ENCODE peak calls at places on chromosomes 11 and 22, in four cellular contexts. D is tibial artery, V is left cardiac atrium, E is KG1. P is an unnamed sample.

GRCh38 chr11:129143335-129143734 is 48.8 kb downstream of the ARHGAP32 start:
- DNase-seq in D (peak), V (peak), E (no peak), P (peak)

GRCh38 chr11:66264893-66265292 is 3.5 kb upstream of the RAB1B start:
- DNase-seq in D (no peak), V (no peak), E (no peak), P (no peak)

GRCh38 chr11:5666396-5666780 is 18.5 kb downstream of the TRIM5 start:
- DNase-seq in D (no peak), V (no peak), E (no peak), P (no peak)

GRCh38 chr11:61342207-61342803 is 9.3 kb downstream of the TKFC start:
- DNase-seq in D (no peak), V (no peak), E (no peak), P (no peak)

GRCh38 chr11:62842171-62842717 is 2.9 kb upstream of the WDR74 start:
- DNase-seq in D (peak), V (peak), E (no peak), P (no peak)

GRCh38 chr22:50260801-50261614 is 475 bp downstream of the MAPK12 start:
- DNase-seq in D (no peak), V (peak), E (peak), P (no peak)

GRCh38 chr22:44786136-44786535 is 33.8 kb downstream of the ARHGAP8 start:
- DNase-seq in D (no peak), V (no peak), E (no peak), P (no peak)

GRCh38 chr11:79512706-79513469 is 72.1 kb upstream of the TENM4 start:
- DNase-seq in D (no peak), V (no peak), E (no peak), P (no peak)

GRCh38 chr11:17559341-17560087 is 12.5 kb downstream of the OTOG start:
- DNase-seq in D (no peak), V (no peak), E (no peak), P (no peak)

GRCh38 chr11:79296113-79296512 is 144.7 kb downstream of the TENM4 start:
- DNase-seq in D (no peak), V (no peak), E (no peak), P (no peak)

GRCh38 chr22:24106385-24107381 is 74.6 kb upstream of the SUSD2 start:
- DNase-seq in D (no peak), V (no peak), E (no peak), P (no peak)

GRCh38 chr11:33984682-33985389 is 66.7 kb upstream of the CAPRIN1 start:
- DNase-seq in D (no peak), V (no peak), E (no peak), P (no peak)

GRCh38 chr11:63870351-63871197 is 31.7 kb downstream of the MARK2 start:
- DNase-seq in D (no peak), V (no peak), E (no peak), P (no peak)

GRCh38 chr11:27352781-27353180 is 10.2 kb downstream of the CCDC34 start:
- DNase-seq in D (no peak), V (no peak), E (no peak), P (no peak)

GRCh38 chr11:86174101-86175046 is 70.2 kb upstream of the EED start:
- DNase-seq in D (peak), V (peak), E (no peak), P (peak)

GRCh38 chr11:123543796-123544195 is 110.6 kb downstream of the SCN3B start:
- DNase-seq in D (no peak), V (no peak), E (no peak), P (no peak)

GRCh38 chr11:67256477-67256876 is 9.8 kb upstream of the GRK2 start:
- DNase-seq in D (no peak), V (no peak), E (no peak), P (no peak)

GRCh38 chr11:78030429-78031325 is 7.6 kb upstream of the KCTD14 start:
- DNase-seq in D (peak), V (peak), E (peak), P (no peak)

GRCh38 chr22:44384981-44385610 is 72.3 kb upstream of the SHISAL1 start:
- DNase-seq in D (no peak), V (peak), E (no peak), P (no peak)

GRCh38 chr11:112929432-112929831 is 31.8 kb upstream of the NCAM1 start:
- DNase-seq in D (no peak), V (no peak), E (no peak), P (no peak)

GRCh38 chr11:38339835-38340440 is 1741.9 kb upstream of the RAG2 start:
- DNase-seq in D (no peak), V (no peak), E (no peak), P (no peak)

GRCh38 chr11:85627332-85627997 is at the start of gene DLG2:
- DNase-seq in D (no peak), V (no peak), E (no peak), P (no peak)

GRCh38 chr22:27885977-27886842 is 32.8 kb downstream of the PITPNB start:
- DNase-seq in D (no peak), V (no peak), E (peak), P (no peak)

GRCh38 chr22:49767355-49768062 is 60.2 kb downstream of the BRD1 start:
- DNase-seq in D (peak), V (no peak), E (peak), P (peak)

GRCh38 chr11:69040581-69041260 is 8.0 kb upstream of the TPCN2 start:
- DNase-seq in D (no peak), V (no peak), E (no peak), P (no peak)

GRCh38 chr11:19073454-19074415 is 13.2 kb upstream of the MRGPRX2 start:
- DNase-seq in D (no peak), V (no peak), E (no peak), P (no peak)

GRCh38 chr11:1834132-1834610 is 619 bp upstream of the SYT8 start:
- DNase-seq in D (no peak), V (no peak), E (no peak), P (no peak)

GRCh38 chr11:2276999-2277328 is 6.6 kb upstream of the ASCL2 start:
- DNase-seq in D (no peak), V (no peak), E (no peak), P (no peak)

GRCh38 chr11:68449951-68450350 is 10.6 kb upstream of the PPP6R3 start:
- DNase-seq in D (peak), V (no peak), E (no peak), P (no peak)

GRCh38 chr11:116782728-116783127 is 5.1 kb downstream of the ZPR1 start:
- DNase-seq in D (no peak), V (no peak), E (no peak), P (no peak)

GRCh38 chr11:28911829-28912228 is 803.6 kb downstream of the METTL15 start:
- DNase-seq in D (no peak), V (no peak), E (no peak), P (no peak)